ENCODE peak calls at places on chromosomes 6 and 20, in eight cellular contexts. K is DND-41; G is thoracic aorta; W is CD4-positive, alpha-beta T cell; M is HepG2; X is ovary; Y is ascending aorta; E is heart right ventricle. H is an unnamed sample.

GRCh38 chr6:22099241-22099640 is 197.6 kb downstream of the PRL start:
- DNase-seq in K (no peak), G (no peak), W (no peak), M (no peak), X (no peak), Y (no peak), E (no peak), H (no peak)

GRCh38 chr6:21595265-21595950 is 1.9 kb downstream of the SOX4 start:
- DNase-seq in K (peak; percentile 49), G (no peak), W (peak; percentile 11), M (no peak), X (peak; percentile 67), Y (peak; percentile 75), E (peak; percentile 31), H (peak; percentile 33)

GRCh38 chr6:118335325-118335724 is 212.8 kb upstream of the PLN start:
- DNase-seq in K (no peak), G (no peak), W (no peak), M (no peak), X (no peak), Y (no peak), E (no peak), H (no peak)

GRCh38 chr6:47246556-47246955 is 63.1 kb downstream of the TNFRSF21 start:
- DNase-seq in K (no peak), G (no peak), W (no peak), M (no peak), X (no peak), Y (no peak), E (no peak), H (no peak)

GRCh38 chr6:83114164-83114563 is 46.7 kb downstream of the DOP1A start:
- DNase-seq in K (no peak), G (no peak), W (no peak), M (no peak), X (no peak), Y (no peak), E (no peak), H (no peak)

GRCh38 chr6:12602951-12603710 is 113.4 kb upstream of the PHACTR1 start:
- DNase-seq in K (no peak), G (no peak), W (no peak), M (peak; percentile 43), X (peak; percentile 23), Y (peak; percentile 69), E (no peak), H (peak; percentile 23)

GRCh38 chr6:139757766-139758655 is 383.6 kb upstream of the CITED2 start:
- DNase-seq in K (no peak), G (no peak), W (no peak), M (no peak), X (no peak), Y (no peak), E (no peak), H (no peak)

GRCh38 chr6:8481727-8482126 is 46.4 kb upstream of the SLC35B3 start:
- DNase-seq in K (no peak), G (no peak), W (no peak), M (no peak), X (no peak), Y (no peak), E (no peak), H (peak; percentile 21)

GRCh38 chr6:5778317-5778857 is 228.3 kb downstream of the NRN1 start:
- DNase-seq in K (no peak), G (no peak), W (no peak), M (no peak), X (no peak), Y (no peak), E (no peak), H (no peak)

GRCh38 chr6:28737750-28738395 is 185.9 kb downstream of the TRIM27 start:
- DNase-seq in K (no peak), G (no peak), W (no peak), M (no peak), X (no peak), Y (no peak), E (no peak), H (no peak)

GRCh38 chr20:3923818-3924217 is 34.6 kb downstream of the PANK2 start:
- DNase-seq in K (no peak), G (no peak), W (no peak), M (no peak), X (no peak), Y (no peak), E (no peak), H (no peak)

GRCh38 chr6:19759117-19759880 is 77.9 kb upstream of the ID4 start:
- DNase-seq in K (no peak), G (no peak), W (no peak), M (no peak), X (no peak), Y (no peak), E (no peak), H (peak; percentile 45)

GRCh38 chr6:16914184-16914583 is 152.9 kb upstream of the ATXN1 start:
- DNase-seq in K (no peak), G (no peak), W (no peak), M (no peak), X (no peak), Y (no peak), E (no peak), H (no peak)

GRCh38 chr20:50649587-50649986 is 41.8 kb downstream of the RIPOR3 start:
- DNase-seq in K (no peak), G (no peak), W (no peak), M (no peak), X (no peak), Y (no peak), E (no peak), H (no peak)

GRCh38 chr20:43096471-43096870 is 93.2 kb downstream of the PTPRT start:
- DNase-seq in K (no peak), G (no peak), W (no peak), M (no peak), X (no peak), Y (no peak), E (no peak), H (no peak)

GRCh38 chr6:12017263-12017662 is 5.2 kb downstream of the HIVEP1 start:
- DNase-seq in K (peak; percentile 10), G (no peak), W (peak; percentile 18), M (no peak), X (no peak), Y (no peak), E (no peak), H (no peak)

GRCh38 chr6:50699086-50699886 is 14.0 kb upstream of the TFAP2D start:
- DNase-seq in K (peak; percentile 36), G (no peak), W (no peak), M (no peak), X (no peak), Y (no peak), E (no peak), H (no peak)

GRCh38 chr20:25282796-25283195 is 34.9 kb downstream of the PYGB start:
- DNase-seq in K (no peak), G (no peak), W (no peak), M (no peak), X (peak; percentile 4), Y (peak; percentile 60), E (no peak), H (no peak)

GRCh38 chr6:140773276-140773675 is 1359.4 kb upstream of the GJE1 start:
- DNase-seq in K (no peak), G (no peak), W (no peak), M (no peak), X (no peak), Y (no peak), E (no peak), H (no peak)

GRCh38 chr6:3076320-3076719 is 8.0 kb downstream of the RIPK1 start:
- DNase-seq in K (no peak), G (no peak), W (no peak), M (no peak), X (no peak), Y (no peak), E (no peak), H (no peak)
- H3K27ac ChIP-seq in K (no peak overlapping the region), G (no peak overlapping the region), W (no peak overlapping the region), M (peak overlapping the region; percentile 58), X (no peak overlapping the region), Y (no peak overlapping the region), E (no peak overlapping the region), H (no peak overlapping the region)

GRCh38 chr6:34897708-34898107 is 8.7 kb downstream of the ANKS1A start:
- DNase-seq in K (no peak), G (no peak), W (no peak), M (no peak), X (no peak), Y (no peak), E (no peak), H (no peak)

GRCh38 chr6:34900321-34901031 is 11.4 kb downstream of the ANKS1A start:
- DNase-seq in K (no peak), G (no peak), W (no peak), M (no peak), X (no peak), Y (no peak), E (no peak), H (no peak)

GRCh38 chr6:34894693-34895092 is 5.6 kb downstream of the ANKS1A start:
- DNase-seq in K (no peak), G (no peak), W (no peak), M (no peak), X (no peak), Y (no peak), E (no peak), H (no peak)

GRCh38 chr6:34901930-34902329 is 12.9 kb downstream of the ANKS1A start:
- DNase-seq in K (no peak), G (no peak), W (no peak), M (no peak), X (no peak), Y (no peak), E (no peak), H (no peak)

DNA sequence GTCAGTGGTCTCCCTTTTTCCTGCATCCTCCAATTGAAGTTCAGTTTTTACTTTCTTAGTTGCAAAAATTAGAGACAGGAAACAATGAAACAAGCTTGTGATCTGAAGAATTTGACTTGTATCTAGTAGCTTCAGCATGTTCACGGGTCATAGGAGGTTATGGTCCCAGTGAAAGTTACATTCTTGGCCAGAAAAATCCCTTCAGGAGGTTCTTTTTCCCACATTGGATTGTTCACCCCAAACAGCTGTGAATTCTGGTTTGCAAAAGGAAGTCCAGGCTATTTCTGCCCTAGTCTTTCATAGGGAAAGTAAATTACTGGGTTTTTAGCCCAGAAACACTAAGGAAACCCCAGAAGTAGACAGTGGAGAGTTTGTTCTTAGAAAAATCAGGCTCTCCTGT is 8.1 kb downstream of the ANKS1A start:
- DNase-seq in K (no peak), G (no peak), W (no peak), M (no peak), X (no peak), Y (no peak), E (no peak), H (no peak)
- H3K27ac ChIP-seq in K (no peak overlapping the region), G (no peak overlapping the region), W (no peak overlapping the region), M (no peak overlapping the region), X (no peak overlapping the region), Y (no peak overlapping the region), E (peak overlapping the region; percentile 69), H (no peak overlapping the region)

GRCh38 chr6:126181173-126181741 is 158.7 kb upstream of the CENPW start:
- DNase-seq in K (no peak), G (no peak), W (no peak), M (peak; percentile 67), X (no peak), Y (no peak), E (no peak), H (no peak)
- H3K27ac ChIP-seq in K (no peak overlapping the region), G (peak overlapping the region; percentile 76), W (no peak overlapping the region), M (no peak overlapping the region), X (no peak overlapping the region), Y (peak overlapping the region; percentile 74), E (no peak overlapping the region), H (no peak overlapping the region)

DNA sequence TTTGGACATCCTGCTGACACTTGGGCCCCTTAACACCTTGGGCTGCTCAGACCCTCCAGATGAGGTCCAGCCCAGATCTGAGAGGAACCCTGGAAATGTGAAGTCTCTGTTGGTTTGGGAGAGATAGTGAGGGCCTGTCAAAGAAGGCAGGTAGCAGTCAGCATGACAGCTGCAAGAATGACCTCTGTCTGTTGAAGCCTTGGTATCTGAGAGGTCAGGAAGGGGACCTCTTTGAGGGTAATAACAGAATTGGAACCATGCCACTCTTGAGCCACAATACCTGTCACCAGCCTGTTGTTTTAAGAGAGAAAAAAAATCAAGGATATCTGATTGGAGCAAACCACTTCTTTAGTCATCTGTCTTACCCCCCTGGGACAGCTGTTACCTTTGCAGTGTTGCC is 4.2 kb downstream of the SYS1 start:
- DNase-seq in K (no peak), G (no peak), W (no peak), M (no peak), X (no peak), Y (no peak), E (no peak), H (no peak)
- H3K27ac ChIP-seq in K (no peak overlapping the region), G (no peak overlapping the region), W (no peak overlapping the region), M (no peak overlapping the region), X (no peak overlapping the region), Y (no peak overlapping the region), E (no peak overlapping the region), H (no peak overlapping the region)

H was measured in RWPE1.